ENCODE peak calls at places on chromosomes 13 and 19, in six cellular contexts. One of them, this sample, is unnamed.

GRCh38 chr13:23578411-23579071 is 8.3 kb downstream of the TNFRSF19 start:
- DNase-seq in HCT116: no peak
- DNase-seq in K562: peak
- DNase-seq in HepG2: peak
- DNase-seq in H1: peak
- DNase-seq in endothelial cell of umbilical vein: peak
- DNase-seq in this sample: no peak

GRCh38 chr13:48542581-48543341 is 9.9 kb upstream of the RCBTB2 start:
- DNase-seq in HCT116: no peak
- DNase-seq in K562: no peak
- DNase-seq in HepG2: peak
- DNase-seq in H1: no peak
- DNase-seq in endothelial cell of umbilical vein: peak
- DNase-seq in this sample: no peak

GRCh38 chr13:91249370-91249769 is 98.1 kb upstream of the MIR17HG start:
- DNase-seq in HCT116: no peak
- DNase-seq in K562: no peak
- DNase-seq in HepG2: no peak
- DNase-seq in H1: no peak
- DNase-seq in endothelial cell of umbilical vein: no peak
- DNase-seq in this sample: no peak

GRCh38 chr19:362683-363082 is 18.1 kb upstream of the MIER2 start:
- DNase-seq in HCT116: no peak
- DNase-seq in K562: no peak
- DNase-seq in HepG2: no peak
- DNase-seq in H1: no peak
- DNase-seq in endothelial cell of umbilical vein: no peak
- DNase-seq in this sample: no peak

GRCh38 chr19:10402441-10403038 is 802 bp downstream of the CDC37 start:
- DNase-seq in HCT116: no peak
- DNase-seq in K562: peak
- DNase-seq in HepG2: peak
- DNase-seq in H1: no peak
- DNase-seq in endothelial cell of umbilical vein: peak
- DNase-seq in this sample: no peak

GRCh38 chr13:113299951-113300350 is 2.9 kb downstream of the LAMP1 start:
- DNase-seq in HCT116: no peak
- DNase-seq in K562: no peak
- DNase-seq in HepG2: peak
- DNase-seq in H1: no peak
- DNase-seq in endothelial cell of umbilical vein: no peak
- DNase-seq in this sample: no peak

GRCh38 chr19:16417660-16418596 is 53.8 kb downstream of the EPS15L1 start:
- DNase-seq in HCT116: peak
- DNase-seq in K562: peak
- DNase-seq in HepG2: peak
- DNase-seq in H1: peak
- DNase-seq in endothelial cell of umbilical vein: peak
- DNase-seq in this sample: no peak

GRCh38 chr19:40225440-40226305 is 816 bp downstream of the CCNP start:
- DNase-seq in HCT116: no peak
- DNase-seq in K562: no peak
- DNase-seq in HepG2: peak
- DNase-seq in H1: no peak
- DNase-seq in endothelial cell of umbilical vein: no peak
- DNase-seq in this sample: no peak

GRCh38 chr19:1211494-1212234 is 6.1 kb downstream of the STK11 start:
- DNase-seq in HCT116: no peak
- DNase-seq in K562: peak
- DNase-seq in HepG2: no peak
- DNase-seq in H1: no peak
- DNase-seq in endothelial cell of umbilical vein: no peak
- DNase-seq in this sample: no peak

GRCh38 chr19:46284635-46285034 is 12.2 kb upstream of the HIF3A start:
- DNase-seq in HCT116: no peak
- DNase-seq in K562: no peak
- DNase-seq in HepG2: no peak
- DNase-seq in H1: no peak
- DNase-seq in endothelial cell of umbilical vein: no peak
- DNase-seq in this sample: no peak

DNA sequence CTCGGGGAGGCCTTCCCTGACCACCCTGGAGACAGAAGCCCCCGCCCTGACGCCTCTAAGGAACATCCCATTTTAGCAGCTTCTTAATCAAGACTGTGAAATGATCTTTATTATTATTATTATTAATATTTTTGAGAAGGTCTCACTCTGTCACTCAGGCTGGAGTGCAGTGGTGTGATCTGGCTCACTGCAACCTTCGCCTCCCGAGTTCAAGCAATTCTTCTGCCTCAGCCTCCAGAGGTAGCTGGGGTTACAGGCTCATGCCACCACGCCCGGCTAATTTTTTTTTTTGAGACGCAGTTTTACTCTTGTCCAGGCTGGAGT is 3.6 kb upstream of the DAND5 start:
- DNase-seq in HCT116: no peak
- DNase-seq in K562: no peak
- DNase-seq in HepG2: no peak
- DNase-seq in H1: no peak
- DNase-seq in endothelial cell of umbilical vein: no peak
- DNase-seq in this sample: no peak
- H3K9ac ChIP-seq in HCT116: peak
- H3K9ac ChIP-seq in K562: peak
- H3K9ac ChIP-seq in HepG2: peak
- H3K9ac ChIP-seq in H1: no peak
- H3K9ac ChIP-seq in endothelial cell of umbilical vein: no peak
- H3K9ac ChIP-seq in this sample: peak

GRCh38 chr13:29901714-29902631 is 51.6 kb upstream of the UBL3 start:
- DNase-seq in HCT116: no peak
- DNase-seq in K562: no peak
- DNase-seq in HepG2: no peak
- DNase-seq in H1: no peak
- DNase-seq in endothelial cell of umbilical vein: peak
- DNase-seq in this sample: peak
- H3K4me3 ChIP-seq in HCT116: no peak
- H3K4me3 ChIP-seq in K562: no peak
- H3K4me3 ChIP-seq in HepG2: no peak
- H3K4me3 ChIP-seq in H1: no peak
- H3K4me3 ChIP-seq in endothelial cell of umbilical vein: no peak
- H3K4me3 ChIP-seq in this sample: peak

GRCh38 chr19:12943437-12944044 is 2.1 kb upstream of the RAD23A start:
- DNase-seq in HCT116: no peak
- DNase-seq in K562: peak
- DNase-seq in HepG2: no peak
- DNase-seq in H1: no peak
- DNase-seq in endothelial cell of umbilical vein: no peak
- DNase-seq in this sample: no peak
- TF ChIP-seq POLR2AphosphoS5 in HCT116: no peak
- TF ChIP-seq POLR2AphosphoS5 in K562: no peak
- TF ChIP-seq POLR2AphosphoS5 in HepG2: peak
- TF ChIP-seq POLR2AphosphoS5 in H1: peak
- TF ChIP-seq POLR2AphosphoS5 in endothelial cell of umbilical vein: no peak
- TF ChIP-seq POLR2AphosphoS5 in this sample: peak

DNA sequence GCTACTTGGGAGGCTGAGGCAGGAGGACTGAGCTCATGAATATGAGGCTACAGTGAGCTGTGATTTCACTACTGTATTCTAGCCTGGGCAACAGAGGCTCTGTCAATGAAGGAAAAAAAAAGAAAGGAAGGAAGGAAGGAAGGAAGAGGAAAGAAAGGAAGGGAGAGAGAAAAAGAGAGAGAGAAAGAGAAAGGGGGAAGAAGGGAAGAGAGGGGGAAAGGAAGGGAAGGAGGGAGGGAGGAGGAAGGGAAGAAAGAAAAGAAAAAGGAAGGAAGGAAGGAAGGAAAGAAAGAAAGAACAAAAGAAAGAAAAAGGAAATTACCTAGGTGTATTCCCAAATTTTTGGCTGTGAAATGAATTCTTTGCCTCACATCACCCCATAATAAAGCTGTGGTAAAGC is 7.2 kb upstream of the RFX2 start:
- DNase-seq in HCT116: no peak
- DNase-seq in K562: no peak
- DNase-seq in HepG2: no peak
- DNase-seq in H1: no peak
- DNase-seq in endothelial cell of umbilical vein: no peak
- DNase-seq in this sample: no peak
- H3K9ac ChIP-seq in HCT116: no peak
- H3K9ac ChIP-seq in K562: no peak
- H3K9ac ChIP-seq in HepG2: no peak
- H3K9ac ChIP-seq in H1: no peak
- H3K9ac ChIP-seq in endothelial cell of umbilical vein: no peak
- H3K9ac ChIP-seq in this sample: no peak

GRCh38 chr19:4326215-4326836 is 12.3 kb downstream of the STAP2 start:
- DNase-seq in HCT116: no peak
- DNase-seq in K562: no peak
- DNase-seq in HepG2: no peak
- DNase-seq in H1: no peak
- DNase-seq in endothelial cell of umbilical vein: no peak
- DNase-seq in this sample: no peak
- H3K4me3 ChIP-seq in HCT116: no peak
- H3K4me3 ChIP-seq in K562: peak
- H3K4me3 ChIP-seq in HepG2: no peak
- H3K4me3 ChIP-seq in H1: peak
- H3K4me3 ChIP-seq in endothelial cell of umbilical vein: no peak
- H3K4me3 ChIP-seq in this sample: peak

DNA sequence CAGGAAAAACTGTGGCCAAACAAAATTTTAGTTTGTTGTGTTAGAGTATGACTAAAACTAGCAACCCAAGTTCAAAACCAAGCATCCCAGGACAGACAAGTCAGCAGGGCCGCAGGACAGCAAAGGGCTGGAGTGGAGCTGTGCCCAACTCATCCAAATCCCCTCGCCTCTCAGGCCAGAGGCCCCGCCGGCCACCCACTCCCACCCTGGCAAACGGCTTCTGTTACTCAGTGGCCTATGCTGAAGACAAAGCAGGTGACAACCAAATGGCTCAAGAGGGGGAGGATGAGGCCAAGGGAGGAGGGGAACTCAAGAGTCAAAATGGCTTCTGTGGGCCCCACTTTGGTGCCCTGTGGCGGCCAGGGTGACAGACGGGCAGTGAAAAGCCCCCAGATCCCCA is 69.7 kb downstream of the SLC7A1 start:
- DNase-seq in HCT116: no peak
- DNase-seq in K562: no peak
- DNase-seq in HepG2: no peak
- DNase-seq in H1: no peak
- DNase-seq in endothelial cell of umbilical vein: no peak
- DNase-seq in this sample: no peak
- TF ChIP-seq POLR2AphosphoS5 in HCT116: no peak
- TF ChIP-seq POLR2AphosphoS5 in K562: no peak
- TF ChIP-seq POLR2AphosphoS5 in HepG2: no peak
- TF ChIP-seq POLR2AphosphoS5 in H1: no peak
- TF ChIP-seq POLR2AphosphoS5 in endothelial cell of umbilical vein: no peak
- TF ChIP-seq POLR2AphosphoS5 in this sample: no peak

This sample was measured in SK-N-MC.